ENCODE peak calls at places on chromosomes 13 and 19, in four cellular contexts. L, C, Q and F are unnamed samples.

GRCh38 chr19:41529484-41530183 is 46.3 kb upstream of the CEACAM21 start:
- DNase-seq in C (no peak), L (no peak), Q (no peak), F (no peak)

GRCh38 chr19:10095622-10095947 is 6.9 kb downstream of the ANGPTL6 start:
- DNase-seq in C (no peak), L (no peak), Q (no peak), F (no peak)

GRCh38 chr13:108214511-108215383 is 589 bp downstream of the LIG4 start:
- DNase-seq in C (no peak), L (peak; percentile 25), Q (no peak), F (peak; percentile 40)

GRCh38 chr19:32830231-32831014 is 39.1 kb downstream of the SLC7A9 start:
- DNase-seq in L (no peak), C (no peak), Q (no peak), F (no peak)

GRCh38 chr13:97429681-97430081 is 4.3 kb upstream of the RAP2A start:
- DNase-seq in L (no peak), Q (no peak), C (no peak), F (no peak)

GRCh38 chr19:3413796-3414327 is 47.5 kb downstream of the NFIC start:
- DNase-seq in C (no peak), L (no peak), Q (no peak), F (no peak)

GRCh38 chr19:4911786-4912672 is 2.7 kb downstream of the UHRF1 start:
- DNase-seq in L (peak; percentile 56), C (peak; percentile 84), Q (peak; percentile 71), F (peak; percentile 63)

GRCh38 chr13:21583496-21583895 is 20.5 kb downstream of the MICU2 start:
- DNase-seq in Q (no peak), L (no peak), C (no peak), F (no peak)

GRCh38 chr19:3057275-3057714 is 5.0 kb downstream of the TLE5 start:
- DNase-seq in L (peak; percentile 97), C (peak; percentile 95), Q (peak; percentile 69), F (peak; percentile 93)

GRCh38 chr19:29785955-29786589 is 25.7 kb upstream of the CCNE1 start:
- DNase-seq in L (no peak), Q (no peak), C (no peak), F (no peak)

GRCh38 chr19:35299523-35300339 is 7.8 kb downstream of the MAG start:
- DNase-seq in C (no peak), L (peak; percentile 17), Q (no peak), F (peak; percentile 70)

GRCh38 chr19:29702958-29703320 is 12.1 kb downstream of the C19orf12 start:
- DNase-seq in L (no peak), Q (no peak), C (no peak), F (no peak)

GRCh38 chr13:50995870-50996269 is 86.3 kb downstream of the RNASEH2B start:
- DNase-seq in C (no peak), L (no peak), Q (no peak), F (no peak)

GRCh38 chr19:41540041-41540695 is 35.8 kb upstream of the CEACAM21 start:
- DNase-seq in C (no peak), L (no peak), Q (no peak), F (no peak)

GRCh38 chr13:74040200-74040599 is 94.0 kb downstream of the KLF12 start:
- DNase-seq in Q (no peak), L (peak; percentile 47), C (no peak), F (peak; percentile 59)

GRCh38 chr19:16001481-16002312 is 52.9 kb downstream of the OR10H4 start:
- DNase-seq in C (no peak), Q (peak; percentile 16), L (peak; percentile 28), F (no peak)

GRCh38 chr13:41054212-41054877 is 7.0 kb upstream of the WBP4 start:
- DNase-seq in L (no peak), Q (peak; percentile 69), C (no peak), F (peak; percentile 51)

GRCh38 chr13:110617326-110618072 is 2.2 kb downstream of the NAXD start:
- DNase-seq in C (no peak), Q (peak; percentile 35), L (peak; percentile 81), F (peak; percentile 69)

GRCh38 chr13:75178436-75178835 is 303.5 kb downstream of the TBC1D4 start:
- DNase-seq in C (no peak), Q (no peak), L (no peak), F (no peak)

GRCh38 chr19:2230807-2231533 is 5.2 kb downstream of the PLEKHJ1 start:
- DNase-seq in Q (no peak), C (no peak), L (no peak), F (peak; percentile 63)

GRCh38 chr19:52935434-52935833 is 12.2 kb upstream of the ZNF888 start:
- DNase-seq in C (no peak), Q (no peak), L (no peak), F (no peak)

GRCh38 chr19:17510220-17510993 is 1.0 kb upstream of the PGLS start:
- DNase-seq in L (no peak), C (no peak), Q (no peak), F (no peak)

GRCh38 chr13:110409581-110409992 is 102.5 kb downstream of the COL4A2 start:
- DNase-seq in L (no peak), C (peak; percentile 83), Q (no peak), F (no peak)

GRCh38 chr19:5170329-5170745 is 170.3 kb downstream of the PTPRS start:
- DNase-seq in C (no peak), Q (no peak), L (peak; percentile 45), F (no peak)

GRCh38 chr19:34436716-34437115 is 8.5 kb downstream of the UBA2 start:
- DNase-seq in C (no peak), Q (no peak), L (no peak), F (no peak)

GRCh38 chr13:105572401-105572800 is 963.1 kb downstream of the EFNB2 start:
- DNase-seq in L (no peak), Q (no peak), C (no peak), F (no peak)

GRCh38 chr19:47111081-47111589 is 2.4 kb downstream of the ZC3H4 start:
- DNase-seq in Q (no peak), L (peak; percentile 36), C (no peak), F (no peak)

GRCh38 chr13:37918116-37919100 is 48.8 kb upstream of the TRPC4 start:
- DNase-seq in C (no peak), L (no peak), Q (no peak), F (no peak)

GRCh38 chr19:35153701-35154534 is 617 bp upstream of the FXYD5 start:
- DNase-seq in Q (no peak), L (peak; percentile 41), C (no peak), F (no peak)

GRCh38 chr19:16660763-16661479 is at the start of gene TMEM38A:
- DNase-seq in L (peak; percentile 66), Q (no peak), C (peak; percentile 82), F (peak; percentile 36)

GRCh38 chr13:76853481-76853880 is 32.7 kb downstream of the KCTD12 start:
- DNase-seq in Q (no peak), C (no peak), L (no peak), F (no peak)

GRCh38 chr19:50255115-50255514 is 51.7 kb downstream of the MYH14 start:
- DNase-seq in L (no peak), Q (no peak), C (no peak), F (no peak)

GRCh38 chr13:35146686-35147085 is 204.6 kb downstream of the NBEA start:
- DNase-seq in C (no peak), Q (no peak), L (no peak), F (no peak)

GRCh38 chr19:8335343-8336071 is 7.6 kb downstream of the KANK3 start:
- DNase-seq in Q (no peak), C (no peak), L (no peak), F (no peak)
- TF ChIP-seq CTCF in Q (no peak), C (no peak), L (no peak), F (peak; percentile 9)

GRCh38 chr13:23599083-23599925 is 29.1 kb downstream of the TNFRSF19 start:
- DNase-seq in Q (no peak), C (no peak), L (no peak), F (no peak)

GRCh38 chr13:23598371-23598770 is 28.2 kb downstream of the TNFRSF19 start:
- DNase-seq in L (no peak), Q (no peak), C (no peak), F (no peak)

GRCh38 chr13:23600100-23600499 is 29.9 kb downstream of the TNFRSF19 start:
- DNase-seq in C (no peak), Q (no peak), L (no peak), F (no peak)

DNA sequence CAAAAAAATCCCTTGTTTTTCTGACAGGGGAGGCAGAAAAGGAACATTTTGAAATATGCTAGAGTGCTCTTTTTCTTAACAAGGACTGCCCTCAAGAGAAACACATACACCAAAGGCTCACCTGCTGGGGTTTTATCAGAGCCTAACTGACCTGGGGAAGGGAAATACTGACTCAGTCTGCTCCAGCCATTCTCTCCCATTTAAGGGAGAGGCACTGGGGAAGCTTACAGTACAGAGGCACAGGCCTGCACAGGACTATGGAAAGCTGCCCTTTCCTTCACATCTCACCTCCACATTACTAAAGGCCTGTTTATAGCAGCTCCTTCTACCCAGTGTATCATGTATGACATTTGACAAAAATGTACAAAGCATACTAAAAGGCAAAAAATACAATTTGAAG is 30.3 kb downstream of the TNFRSF19 start:
- DNase-seq in C (no peak), Q (no peak), L (no peak), F (no peak)
- H3K27ac ChIP-seq in C (no peak overlapping the region), Q (no peak overlapping the region), L (peak overlapping the region; percentile 69), F (no peak overlapping the region)

GRCh38 chr19:38473201-38473600 is 39.7 kb downstream of the RYR1 start:
- DNase-seq in L (no peak), C (no peak), Q (no peak), F (no peak)

GRCh38 chr19:38482496-38482895 is 49.0 kb downstream of the RYR1 start:
- DNase-seq in C (no peak), Q (no peak), L (no peak), F (no peak)

GRCh38 chr19:38475176-38475575 is 41.7 kb downstream of the RYR1 start:
- DNase-seq in Q (no peak), L (no peak), C (no peak), F (no peak)

GRCh38 chr19:38483016-38483630 is 49.6 kb downstream of the RYR1 start:
- DNase-seq in L (no peak), Q (no peak), C (no peak), F (no peak)

GRCh38 chr19:38478273-38478971 is 44.9 kb downstream of the RYR1 start:
- DNase-seq in C (no peak), Q (no peak), L (no peak), F (no peak)
- TF ChIP-seq CTCF in C (no peak), Q (no peak), L (no peak), F (no peak)

DNA sequence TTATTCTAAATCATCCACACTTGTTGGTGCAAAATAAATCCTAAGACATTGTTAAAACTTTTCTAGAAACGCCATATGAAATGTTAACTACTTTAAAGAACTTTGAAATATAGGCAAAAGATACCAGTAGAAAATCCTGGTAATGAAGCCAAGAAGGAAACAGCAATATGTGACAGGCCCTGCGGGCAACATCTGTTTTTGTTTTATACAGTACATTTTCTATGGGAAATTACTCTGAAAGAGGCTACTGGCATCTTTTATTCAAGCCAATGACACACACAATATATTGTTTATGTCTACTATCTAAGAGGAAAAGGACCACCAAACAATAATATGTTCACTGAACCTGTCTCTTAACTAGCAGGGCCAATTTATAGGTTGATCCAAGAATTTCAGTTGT is 829.7 kb downstream of the PCDH17 start:
- DNase-seq in L (no peak), Q (no peak), C (no peak), F (no peak)
- H3K27ac ChIP-seq in L (no peak overlapping the region), Q (no peak overlapping the region), C (no peak overlapping the region), F (no peak overlapping the region)

GRCh38 chr19:51394045-51394836 is 3.9 kb upstream of the C19orf84 start:
- DNase-seq in Q (peak; percentile 94), C (peak; percentile 94), L (peak; percentile 95), F (peak; percentile 98)
- TF ChIP-seq CTCF in Q (no peak), C (no peak), L (no peak), F (peak; percentile 11)

GRCh38 chr19:48446579-48446978 is 796 bp downstream of the GRWD1 start:
- DNase-seq in L (no peak), Q (no peak), C (no peak), F (no peak)
- H3K27ac ChIP-seq in L (peak overlapping the region; percentile 86), Q (no peak overlapping the region), C (no peak overlapping the region), F (no peak overlapping the region)